ENCODE peak calls at places on chromosomes 16 and 17, in five cellular contexts. One of them, this sample, is unnamed.

GRCh38 chr16:6643083-6643686 is 689.5 kb upstream of the RBFOX1 start:
- DNase-seq in tibial nerve: peak
- DNase-seq in suprapubic skin: no peak
- DNase-seq in A549: peak
- DNase-seq in transverse colon: peak
- DNase-seq in this sample: no peak

GRCh38 chr17:1793447-1793806 is 31.6 kb downstream of the SERPINF1 start:
- DNase-seq in transverse colon: no peak
- DNase-seq in A549: no peak
- DNase-seq in tibial nerve: no peak
- DNase-seq in suprapubic skin: no peak
- DNase-seq in this sample: peak

GRCh38 chr17:50269477-50270429 is 4.5 kb upstream of the TMEM92 start:
- DNase-seq in suprapubic skin: peak
- DNase-seq in transverse colon: peak
- DNase-seq in tibial nerve: peak
- DNase-seq in A549: peak
- DNase-seq in this sample: peak

GRCh38 chr16:12245923-12246290 is 269.4 kb downstream of the SNX29 start:
- DNase-seq in A549: no peak
- DNase-seq in transverse colon: no peak
- DNase-seq in suprapubic skin: no peak
- DNase-seq in tibial nerve: no peak
- DNase-seq in this sample: no peak

GRCh38 chr16:48918520-48919258 is 308.7 kb upstream of the N4BP1 start:
- DNase-seq in tibial nerve: no peak
- DNase-seq in suprapubic skin: no peak
- DNase-seq in A549: peak
- DNase-seq in transverse colon: no peak
- DNase-seq in this sample: no peak

GRCh38 chr17:36977568-36977967 is 28.8 kb downstream of the AATF start:
- DNase-seq in transverse colon: no peak
- DNase-seq in tibial nerve: no peak
- DNase-seq in suprapubic skin: no peak
- DNase-seq in A549: no peak
- DNase-seq in this sample: no peak

GRCh38 chr16:46891910-46892309 is 7.7 kb downstream of the GPT2 start:
- DNase-seq in transverse colon: no peak
- DNase-seq in tibial nerve: no peak
- DNase-seq in suprapubic skin: no peak
- DNase-seq in A549: no peak
- DNase-seq in this sample: no peak

GRCh38 chr17:63680700-63681099 is 19.2 kb downstream of the LIMD2 start:
- DNase-seq in suprapubic skin: no peak
- DNase-seq in tibial nerve: no peak
- DNase-seq in transverse colon: no peak
- DNase-seq in A549: no peak
- DNase-seq in this sample: no peak

GRCh38 chr16:10368984-10369551 is 16.8 kb upstream of the ATF7IP2 start:
- DNase-seq in suprapubic skin: no peak
- DNase-seq in tibial nerve: no peak
- DNase-seq in A549: peak
- DNase-seq in transverse colon: no peak
- DNase-seq in this sample: no peak

GRCh38 chr16:82219298-82219697 is 49.3 kb upstream of the MPHOSPH6 start:
- DNase-seq in suprapubic skin: no peak
- DNase-seq in transverse colon: no peak
- DNase-seq in A549: no peak
- DNase-seq in tibial nerve: no peak
- DNase-seq in this sample: no peak

GRCh38 chr17:33292981-33293867 is at the start of gene ASIC2:
- DNase-seq in transverse colon: peak
- DNase-seq in tibial nerve: no peak
- DNase-seq in suprapubic skin: no peak
- DNase-seq in A549: peak
- DNase-seq in this sample: no peak

GRCh38 chr16:72763927-72764628 is 283.9 kb downstream of the ZFHX3 start:
- DNase-seq in suprapubic skin: no peak
- DNase-seq in A549: no peak
- DNase-seq in tibial nerve: no peak
- DNase-seq in transverse colon: no peak
- DNase-seq in this sample: no peak

GRCh38 chr16:1532771-1533170 is 695 bp upstream of the TMEM204 start:
- DNase-seq in tibial nerve: no peak
- DNase-seq in A549: no peak
- DNase-seq in transverse colon: no peak
- DNase-seq in suprapubic skin: no peak
- DNase-seq in this sample: no peak

GRCh38 chr16:74605746-74606520 is 981 bp downstream of the GLG1 start:
- DNase-seq in transverse colon: no peak
- DNase-seq in suprapubic skin: no peak
- DNase-seq in A549: no peak
- DNase-seq in tibial nerve: no peak
- DNase-seq in this sample: peak

GRCh38 chr17:47946929-47947397 is 5.6 kb downstream of the PNPO start:
- DNase-seq in transverse colon: peak
- DNase-seq in A549: peak
- DNase-seq in tibial nerve: peak
- DNase-seq in suprapubic skin: peak
- DNase-seq in this sample: no peak

GRCh38 chr16:3456374-3456773 is 12.9 kb downstream of the NAA60 start:
- DNase-seq in suprapubic skin: no peak
- DNase-seq in tibial nerve: no peak
- DNase-seq in transverse colon: no peak
- DNase-seq in A549: no peak
- DNase-seq in this sample: no peak

GRCh38 chr17:72591500-72592241 is 470.9 kb downstream of the SOX9 start:
- DNase-seq in tibial nerve: no peak
- DNase-seq in A549: no peak
- DNase-seq in suprapubic skin: no peak
- DNase-seq in transverse colon: no peak
- DNase-seq in this sample: no peak

GRCh38 chr17:9802294-9802693 is 10.9 kb upstream of the DHRS7C start:
- DNase-seq in A549: peak
- DNase-seq in tibial nerve: no peak
- DNase-seq in transverse colon: no peak
- DNase-seq in suprapubic skin: no peak
- DNase-seq in this sample: no peak

GRCh38 chr17:31825961-31826691 is 32.9 kb downstream of the COPRS start:
- DNase-seq in transverse colon: no peak
- DNase-seq in tibial nerve: no peak
- DNase-seq in A549: no peak
- DNase-seq in suprapubic skin: no peak
- DNase-seq in this sample: no peak

GRCh38 chr17:40307001-40307690 is 1.8 kb upstream of the RARA start:
- DNase-seq in tibial nerve: no peak
- DNase-seq in transverse colon: no peak
- DNase-seq in A549: no peak
- DNase-seq in suprapubic skin: peak
- DNase-seq in this sample: peak

GRCh38 chr17:40306395-40306794 is 2.6 kb upstream of the RARA start:
- DNase-seq in transverse colon: no peak
- DNase-seq in suprapubic skin: no peak
- DNase-seq in tibial nerve: no peak
- DNase-seq in A549: no peak
- DNase-seq in this sample: no peak

GRCh38 chr17:40309031-40309937 is at the start of gene RARA:
- DNase-seq in transverse colon: peak
- DNase-seq in tibial nerve: peak
- DNase-seq in A549: peak
- DNase-seq in suprapubic skin: peak
- DNase-seq in this sample: peak

GRCh38 chr17:40309938-40310510 is 1.0 kb downstream of the RARA start:
- DNase-seq in tibial nerve: peak
- DNase-seq in transverse colon: no peak
- DNase-seq in suprapubic skin: peak
- DNase-seq in A549: no peak
- DNase-seq in this sample: peak

DNA sequence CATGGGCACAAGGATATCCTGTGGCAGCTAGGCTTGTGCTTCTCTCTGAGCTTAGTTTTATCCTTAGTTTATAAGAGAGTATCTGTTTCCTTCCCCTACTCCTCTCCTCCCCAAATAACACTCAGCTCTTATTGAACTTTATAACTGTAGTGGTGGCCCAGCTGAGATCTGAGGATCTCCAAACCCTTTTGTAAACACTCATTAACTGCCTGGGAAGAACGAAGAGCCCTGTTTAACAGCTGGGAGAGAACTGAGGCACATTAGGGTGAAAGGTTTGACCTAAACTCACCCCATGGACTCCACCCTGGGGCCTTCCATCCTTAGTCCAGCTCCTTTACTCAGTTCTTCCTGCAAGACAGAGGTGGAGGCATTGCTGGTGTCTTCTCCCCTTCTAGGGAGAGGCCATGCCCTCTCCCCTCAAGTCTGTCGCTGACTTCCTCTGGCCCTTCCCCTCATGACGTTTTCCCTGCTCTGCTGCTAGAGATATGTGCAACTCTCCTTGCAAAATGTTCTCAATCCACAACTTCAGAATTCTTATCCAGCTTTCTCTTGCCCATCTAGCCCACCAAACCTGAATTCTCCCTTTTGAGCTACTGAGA is 1.2 kb upstream of the RARA start:
- DNase-seq in A549: no peak
- DNase-seq in tibial nerve: no peak
- DNase-seq in suprapubic skin: peak
- DNase-seq in transverse colon: no peak
- DNase-seq in this sample: peak
- H3K27ac ChIP-seq in A549: peak
- H3K27ac ChIP-seq in tibial nerve: peak
- H3K27ac ChIP-seq in suprapubic skin: peak
- H3K27ac ChIP-seq in transverse colon: peak
- H3K27ac ChIP-seq in this sample: peak

DNA sequence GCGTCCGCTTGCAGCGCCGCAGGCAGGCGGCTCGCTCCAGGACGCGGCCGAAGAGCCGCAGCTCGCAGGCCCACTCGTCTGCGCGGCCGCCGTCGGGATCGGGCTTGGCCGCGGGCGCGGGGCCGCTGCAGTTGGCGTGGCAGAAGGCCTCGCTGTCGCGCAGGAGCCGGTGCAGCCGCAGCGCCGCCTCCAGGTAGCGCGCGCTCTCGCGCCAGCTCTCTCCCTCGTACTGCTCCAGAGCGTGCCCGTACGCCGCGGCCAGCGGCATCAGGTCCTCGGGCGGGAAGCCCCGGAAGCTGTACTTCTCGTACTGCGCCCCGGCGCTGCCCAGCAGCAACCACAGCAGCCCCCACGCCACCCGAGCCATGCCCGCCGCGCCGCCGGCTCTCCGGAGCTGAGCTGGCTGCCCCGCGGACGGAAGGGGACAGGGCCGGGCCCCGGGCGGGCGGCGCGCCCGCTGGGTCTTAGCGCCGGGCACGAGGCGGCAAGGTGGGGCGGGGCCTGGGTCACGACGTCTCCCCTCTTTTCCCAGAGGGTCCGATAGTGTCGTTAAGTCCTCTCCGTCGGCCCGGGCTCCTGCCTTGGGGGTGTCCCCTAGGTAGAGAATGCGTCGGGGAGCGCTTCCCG is at the start of gene P3H4:
- DNase-seq in suprapubic skin: peak
- DNase-seq in A549: peak
- DNase-seq in tibial nerve: peak
- DNase-seq in transverse colon: peak
- DNase-seq in this sample: peak
- TF ChIP-seq EP300 in suprapubic skin: no peak
- TF ChIP-seq EP300 in A549: no peak
- TF ChIP-seq EP300 in tibial nerve: no peak
- TF ChIP-seq EP300 in transverse colon: no peak
- TF ChIP-seq EP300 in this sample: no peak

GRCh38 chr17:81386646-81387234 is 8.5 kb upstream of the BAHCC1 start:
- DNase-seq in suprapubic skin: no peak
- DNase-seq in A549: no peak
- DNase-seq in transverse colon: peak
- DNase-seq in tibial nerve: no peak
- DNase-seq in this sample: no peak
- H3K27ac ChIP-seq in suprapubic skin: peak
- H3K27ac ChIP-seq in A549: peak
- H3K27ac ChIP-seq in transverse colon: peak
- H3K27ac ChIP-seq in tibial nerve: peak
- H3K27ac ChIP-seq in this sample: peak

DNA sequence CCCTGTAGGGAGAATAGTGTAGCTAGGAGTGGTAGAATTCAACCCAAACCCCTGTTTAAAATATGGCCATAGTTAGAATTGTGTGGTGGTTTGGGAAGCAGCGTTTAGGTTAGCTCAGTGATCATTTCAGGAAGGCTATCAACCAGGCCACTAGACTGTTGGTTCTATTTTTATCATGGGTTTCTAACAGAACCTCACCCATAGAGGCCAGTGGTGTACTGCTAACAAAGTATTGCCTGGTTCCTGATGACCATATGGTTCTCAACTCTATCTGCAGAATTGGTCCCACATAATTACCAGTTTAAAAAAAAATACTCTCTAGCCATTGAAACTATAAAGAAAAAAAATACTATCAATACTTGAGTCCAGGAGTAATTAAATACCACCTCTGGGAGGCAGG is 70.5 kb upstream of the RASL10B start:
- DNase-seq in suprapubic skin: no peak
- DNase-seq in transverse colon: no peak
- DNase-seq in A549: no peak
- DNase-seq in tibial nerve: no peak
- DNase-seq in this sample: no peak
- TF ChIP-seq EP300 in suprapubic skin: no peak
- TF ChIP-seq EP300 in transverse colon: no peak
- TF ChIP-seq EP300 in A549: no peak
- TF ChIP-seq EP300 in tibial nerve: no peak
- TF ChIP-seq EP300 in this sample: no peak

DNA sequence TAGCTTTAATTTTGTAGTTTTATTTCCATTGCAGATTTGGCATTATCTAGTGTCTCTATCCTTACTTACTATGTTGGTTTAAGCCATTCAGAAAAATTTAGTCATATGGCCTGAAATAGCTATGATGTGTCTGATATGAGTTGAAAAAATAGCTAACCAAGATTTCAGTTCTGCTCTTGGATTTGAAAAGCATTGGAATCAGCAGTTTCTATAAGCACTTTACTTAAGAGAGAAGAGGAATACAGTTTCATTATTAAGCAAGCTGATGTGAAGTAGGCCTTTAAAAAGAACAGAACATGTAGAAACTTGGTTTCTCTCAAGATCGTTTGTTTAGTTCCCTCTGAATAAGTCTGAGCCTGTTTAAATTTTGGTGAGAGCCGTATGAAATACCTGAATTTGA is 25.9 kb downstream of the LPCAT2 start:
- DNase-seq in transverse colon: no peak
- DNase-seq in tibial nerve: no peak
- DNase-seq in suprapubic skin: no peak
- DNase-seq in A549: no peak
- DNase-seq in this sample: no peak
- H3K27ac ChIP-seq in transverse colon: no peak
- H3K27ac ChIP-seq in tibial nerve: peak
- H3K27ac ChIP-seq in suprapubic skin: no peak
- H3K27ac ChIP-seq in A549: no peak
- H3K27ac ChIP-seq in this sample: no peak

GRCh38 chr17:42561908-42562844 is at the start of gene COASY:
- DNase-seq in transverse colon: peak
- DNase-seq in tibial nerve: peak
- DNase-seq in suprapubic skin: peak
- DNase-seq in A549: peak
- DNase-seq in this sample: peak
- TF ChIP-seq EP300 in transverse colon: no peak
- TF ChIP-seq EP300 in tibial nerve: peak
- TF ChIP-seq EP300 in suprapubic skin: no peak
- TF ChIP-seq EP300 in A549: no peak
- TF ChIP-seq EP300 in this sample: no peak

This sample was measured in sigmoid colon.